ENCODE peak calls at places on chromosome 20, in nine cellular contexts. One of them, this sample, is unnamed.

GRCh38 chr20:53438368-53438767 is 155.3 kb downstream of the ZNF217 start:
- DNase-seq in BJ: no peak
- DNase-seq in tibial nerve: no peak
- DNase-seq in pancreas: no peak
- DNase-seq in GM13977: no peak
- DNase-seq in breast epithelium: no peak
- DNase-seq in astrocyte of the spinal cord: no peak
- DNase-seq in fibroblast of the aortic adventitia: no peak
- DNase-seq in lung: no peak
- DNase-seq in this sample: no peak

GRCh38 chr20:24469116-24470030 is at the start of gene SYNDIG1:
- DNase-seq in BJ: no peak
- DNase-seq in tibial nerve: no peak
- DNase-seq in pancreas: no peak
- DNase-seq in GM13977: no peak
- DNase-seq in breast epithelium: no peak
- DNase-seq in astrocyte of the spinal cord: peak; percentile 46
- DNase-seq in fibroblast of the aortic adventitia: peak; percentile 24
- DNase-seq in lung: no peak
- DNase-seq in this sample: no peak

GRCh38 chr20:44646023-44646640 is 5.4 kb downstream of the ADA start:
- DNase-seq in BJ: no peak
- DNase-seq in tibial nerve: no peak
- DNase-seq in pancreas: no peak
- DNase-seq in GM13977: no peak
- DNase-seq in breast epithelium: no peak
- DNase-seq in astrocyte of the spinal cord: peak; percentile 75
- DNase-seq in fibroblast of the aortic adventitia: no peak
- DNase-seq in lung: no peak
- DNase-seq in this sample: no peak

GRCh38 chr20:10982692-10983091 is 308.9 kb upstream of the JAG1 start:
- DNase-seq in BJ: peak; percentile 46
- DNase-seq in tibial nerve: peak; percentile 38
- DNase-seq in pancreas: peak; percentile 9
- DNase-seq in GM13977: no peak
- DNase-seq in breast epithelium: no peak
- DNase-seq in astrocyte of the spinal cord: peak; percentile 86
- DNase-seq in fibroblast of the aortic adventitia: peak; percentile 92
- DNase-seq in lung: no peak
- DNase-seq in this sample: peak; percentile 59

GRCh38 chr20:20391766-20392165 is 23.9 kb downstream of the INSM1 start:
- DNase-seq in BJ: no peak
- DNase-seq in tibial nerve: no peak
- DNase-seq in pancreas: no peak
- DNase-seq in GM13977: no peak
- DNase-seq in breast epithelium: no peak
- DNase-seq in astrocyte of the spinal cord: no peak
- DNase-seq in fibroblast of the aortic adventitia: no peak
- DNase-seq in lung: no peak
- DNase-seq in this sample: no peak

GRCh38 chr20:24465730-24466129 is 3.7 kb upstream of the SYNDIG1 start:
- DNase-seq in BJ: peak; percentile 16
- DNase-seq in tibial nerve: no peak
- DNase-seq in pancreas: no peak
- DNase-seq in GM13977: no peak
- DNase-seq in breast epithelium: no peak
- DNase-seq in astrocyte of the spinal cord: peak; percentile 60
- DNase-seq in fibroblast of the aortic adventitia: peak; percentile 68
- DNase-seq in lung: no peak
- DNase-seq in this sample: no peak

GRCh38 chr20:63461364-63461763 is 11.1 kb downstream of the KCNQ2 start:
- DNase-seq in BJ: no peak
- DNase-seq in tibial nerve: no peak
- DNase-seq in pancreas: no peak
- DNase-seq in GM13977: no peak
- DNase-seq in breast epithelium: no peak
- DNase-seq in astrocyte of the spinal cord: no peak
- DNase-seq in fibroblast of the aortic adventitia: no peak
- DNase-seq in lung: no peak
- DNase-seq in this sample: no peak

GRCh38 chr20:44910690-44911262 is 916 bp downstream of the PABPC1L start:
- DNase-seq in BJ: no peak
- DNase-seq in tibial nerve: no peak
- DNase-seq in pancreas: no peak
- DNase-seq in GM13977: no peak
- DNase-seq in breast epithelium: no peak
- DNase-seq in astrocyte of the spinal cord: no peak
- DNase-seq in fibroblast of the aortic adventitia: no peak
- DNase-seq in lung: no peak
- DNase-seq in this sample: no peak

GRCh38 chr20:6040958-6041807 is 12.7 kb downstream of the LRRN4 start:
- DNase-seq in BJ: no peak
- DNase-seq in tibial nerve: no peak
- DNase-seq in pancreas: no peak
- DNase-seq in GM13977: no peak
- DNase-seq in breast epithelium: no peak
- DNase-seq in astrocyte of the spinal cord: no peak
- DNase-seq in fibroblast of the aortic adventitia: no peak
- DNase-seq in lung: no peak
- DNase-seq in this sample: no peak

GRCh38 chr20:17345321-17345720 is 118.5 kb downstream of the PCSK2 start:
- DNase-seq in BJ: no peak
- DNase-seq in tibial nerve: no peak
- DNase-seq in pancreas: no peak
- DNase-seq in GM13977: no peak
- DNase-seq in breast epithelium: no peak
- DNase-seq in astrocyte of the spinal cord: no peak
- DNase-seq in fibroblast of the aortic adventitia: no peak
- DNase-seq in lung: no peak
- DNase-seq in this sample: peak; percentile 13

GRCh38 chr20:51768759-51769517 is 748 bp upstream of the ATP9A start:
- DNase-seq in BJ: no peak
- DNase-seq in tibial nerve: no peak
- DNase-seq in pancreas: no peak
- DNase-seq in GM13977: no peak
- DNase-seq in breast epithelium: no peak
- DNase-seq in astrocyte of the spinal cord: no peak
- DNase-seq in fibroblast of the aortic adventitia: no peak
- DNase-seq in lung: no peak
- DNase-seq in this sample: no peak

GRCh38 chr20:51763965-51764602 is 4.1 kb downstream of the ATP9A start:
- DNase-seq in BJ: no peak
- DNase-seq in tibial nerve: no peak
- DNase-seq in pancreas: no peak
- DNase-seq in GM13977: no peak
- DNase-seq in breast epithelium: no peak
- DNase-seq in astrocyte of the spinal cord: no peak
- DNase-seq in fibroblast of the aortic adventitia: no peak
- DNase-seq in lung: no peak
- DNase-seq in this sample: no peak

GRCh38 chr20:51769941-51770615 is 1.9 kb upstream of the ATP9A start:
- DNase-seq in BJ: no peak
- DNase-seq in tibial nerve: no peak
- DNase-seq in pancreas: no peak
- DNase-seq in GM13977: no peak
- DNase-seq in breast epithelium: no peak
- DNase-seq in astrocyte of the spinal cord: no peak
- DNase-seq in fibroblast of the aortic adventitia: no peak
- DNase-seq in lung: no peak
- DNase-seq in this sample: no peak

GRCh38 chr20:51767867-51768758 is at the start of gene ATP9A:
- DNase-seq in BJ: no peak
- DNase-seq in tibial nerve: no peak
- DNase-seq in pancreas: peak; percentile 41
- DNase-seq in GM13977: no peak
- DNase-seq in breast epithelium: no peak
- DNase-seq in astrocyte of the spinal cord: no peak
- DNase-seq in fibroblast of the aortic adventitia: peak; percentile 27
- DNase-seq in lung: peak; percentile 32
- DNase-seq in this sample: no peak

GRCh38 chr20:51767018-51767866 is 948 bp downstream of the ATP9A start:
- DNase-seq in BJ: no peak
- DNase-seq in tibial nerve: peak; percentile 27
- DNase-seq in pancreas: peak; percentile 92
- DNase-seq in GM13977: peak; percentile 64
- DNase-seq in breast epithelium: peak; percentile 89
- DNase-seq in astrocyte of the spinal cord: no peak
- DNase-seq in fibroblast of the aortic adventitia: peak; percentile 16
- DNase-seq in lung: peak; percentile 87
- DNase-seq in this sample: peak; percentile 62
- TF ChIP-seq CTCF in BJ: peak; percentile 55
- TF ChIP-seq CTCF in tibial nerve: no peak
- TF ChIP-seq CTCF in pancreas: no peak
- TF ChIP-seq CTCF in GM13977: no peak
- TF ChIP-seq CTCF in breast epithelium: peak; percentile 51
- TF ChIP-seq CTCF in astrocyte of the spinal cord: peak; percentile 40
- TF ChIP-seq CTCF in fibroblast of the aortic adventitia: peak; percentile 49
- TF ChIP-seq CTCF in lung: no peak
- TF ChIP-seq CTCF in this sample: peak; percentile 1

GRCh38 chr20:9068232-9068781 is 580 bp upstream of the PLCB4 start:
- DNase-seq in BJ: no peak
- DNase-seq in tibial nerve: no peak
- DNase-seq in pancreas: peak; percentile 18
- DNase-seq in GM13977: no peak
- DNase-seq in breast epithelium: no peak
- DNase-seq in astrocyte of the spinal cord: no peak
- DNase-seq in fibroblast of the aortic adventitia: no peak
- DNase-seq in lung: no peak
- DNase-seq in this sample: no peak
- TF ChIP-seq CTCF in BJ: no peak
- TF ChIP-seq CTCF in tibial nerve: no peak
- TF ChIP-seq CTCF in pancreas: no peak
- TF ChIP-seq CTCF in GM13977: no peak
- TF ChIP-seq CTCF in breast epithelium: no peak
- TF ChIP-seq CTCF in astrocyte of the spinal cord: no peak
- TF ChIP-seq CTCF in fibroblast of the aortic adventitia: no peak
- TF ChIP-seq CTCF in lung: no peak
- TF ChIP-seq CTCF in this sample: no peak

GRCh38 chr20:35619196-35620095 is 3.8 kb downstream of the SPAG4 start:
- DNase-seq in BJ: no peak
- DNase-seq in tibial nerve: peak; percentile 48
- DNase-seq in pancreas: peak; percentile 81
- DNase-seq in GM13977: peak; percentile 80
- DNase-seq in breast epithelium: peak; percentile 64
- DNase-seq in astrocyte of the spinal cord: peak; percentile 81
- DNase-seq in fibroblast of the aortic adventitia: peak; percentile 72
- DNase-seq in lung: peak; percentile 84
- DNase-seq in this sample: no peak
- TF ChIP-seq CTCF in BJ: peak; percentile 63
- TF ChIP-seq CTCF in tibial nerve: no peak
- TF ChIP-seq CTCF in pancreas: no peak
- TF ChIP-seq CTCF in GM13977: peak; percentile 77
- TF ChIP-seq CTCF in breast epithelium: no peak
- TF ChIP-seq CTCF in astrocyte of the spinal cord: peak; percentile 54
- TF ChIP-seq CTCF in fibroblast of the aortic adventitia: peak; percentile 14
- TF ChIP-seq CTCF in lung: no peak
- TF ChIP-seq CTCF in this sample: peak; percentile 35

GRCh38 chr20:57509665-57510237 is 15.2 kb downstream of the CTCFL start:
- DNase-seq in BJ: no peak
- DNase-seq in tibial nerve: no peak
- DNase-seq in pancreas: no peak
- DNase-seq in GM13977: no peak
- DNase-seq in breast epithelium: no peak
- DNase-seq in astrocyte of the spinal cord: no peak
- DNase-seq in fibroblast of the aortic adventitia: peak; percentile 9
- DNase-seq in lung: no peak
- DNase-seq in this sample: no peak
- TF ChIP-seq CTCF in BJ: peak; percentile 59
- TF ChIP-seq CTCF in tibial nerve: no peak
- TF ChIP-seq CTCF in pancreas: no peak
- TF ChIP-seq CTCF in GM13977: peak; percentile 49
- TF ChIP-seq CTCF in breast epithelium: no peak
- TF ChIP-seq CTCF in astrocyte of the spinal cord: peak; percentile 52
- TF ChIP-seq CTCF in fibroblast of the aortic adventitia: peak; percentile 57
- TF ChIP-seq CTCF in lung: no peak
- TF ChIP-seq CTCF in this sample: peak; percentile 73